ENCODE peak calls at places on chromosomes 11 and 22, in nine cellular contexts. E, P, V, N, C, A, D, T and B are unnamed samples.

GRCh38 chr11:18836415-18836814 is 44.8 kb upstream of the PTPN5 start:
- DNase-seq in C (no peak), D (no peak), E (no peak), N (no peak), V (no peak), T (no peak), P (no peak), A (no peak), B (no peak)

GRCh38 chr11:57260937-57261783 is 24.1 kb upstream of the APLNR start:
- DNase-seq in V (no peak), P (no peak), C (no peak), A (no peak), N (no peak), T (no peak), E (no peak), D (no peak), B (no peak)

GRCh38 chr22:48959496-48959895 is 868.2 kb downstream of the BRD1 start:
- DNase-seq in C (no peak), P (no peak), E (no peak), D (no peak), A (no peak), N (no peak), T (no peak), V (no peak), B (no peak)

GRCh38 chr22:17783317-17783716 is 9.0 kb upstream of the BID start:
- DNase-seq in P (no peak), A (no peak), C (no peak), D (no peak), E (no peak), T (no peak), N (no peak), V (no peak), B (no peak)

GRCh38 chr22:49090853-49091135 is 736.9 kb downstream of the BRD1 start:
- DNase-seq in P (no peak), D (no peak), T (no peak), E (no peak), C (no peak), N (no peak), A (no peak), V (no peak), B (no peak)

GRCh38 chr22:27377901-27378300 is 423.7 kb downstream of the MN1 start:
- DNase-seq in N (no peak), D (no peak), A (no peak), V (no peak), P (no peak), E (no peak), C (no peak), T (no peak), B (no peak)

GRCh38 chr22:39519681-39520053 is 695 bp upstream of the ATF4 start:
- DNase-seq in P (peak), C (no peak), T (no peak), N (peak), A (peak), V (no peak), E (peak), D (peak), B (no peak)

GRCh38 chr22:30390974-30391691 is 3.9 kb upstream of the RNF215 start:
- DNase-seq in A (peak), C (peak), V (peak), T (peak), P (peak), D (peak), N (peak), E (peak), B (no peak)

GRCh38 chr11:47553417-47553746 is 450 bp upstream of the CELF1 start:
- DNase-seq in A (no peak), T (no peak), E (no peak), N (no peak), P (no peak), C (no peak), D (no peak), V (no peak), B (no peak)

GRCh38 chr11:29438815-29439214 is 578.0 kb downstream of the KCNA4 start:
- DNase-seq in C (no peak), E (no peak), A (no peak), T (no peak), V (no peak), P (no peak), N (no peak), D (no peak), B (no peak)

GRCh38 chr22:30204742-30205111 is 41.8 kb downstream of the LIF start:
- DNase-seq in A (no peak), P (no peak), V (no peak), E (no peak), D (no peak), C (no peak), N (peak), T (no peak), B (no peak)

GRCh38 chr11:105553015-105553414 is 56.9 kb upstream of the GRIA4 start:
- DNase-seq in N (no peak), V (no peak), T (no peak), D (no peak), E (no peak), A (no peak), P (no peak), C (no peak), B (no peak)

GRCh38 chr11:62054484-62055121 is 69.2 kb upstream of the INCENP start:
- DNase-seq in N (no peak), D (peak), E (peak), P (peak), A (peak), C (peak), V (peak), T (no peak), B (no peak)

GRCh38 chr22:23094260-23094659 is 23.9 kb downstream of the GNAZ start:
- DNase-seq in D (no peak), C (no peak), T (no peak), N (peak), V (no peak), P (no peak), E (no peak), A (peak), B (no peak)

GRCh38 chr11:92865352-92865751 is 104.1 kb upstream of the MTNR1B start:
- DNase-seq in N (no peak), E (no peak), V (no peak), A (no peak), C (no peak), P (no peak), D (no peak), T (no peak), B (no peak)

GRCh38 chr22:45285431-45286058 is 796 bp downstream of the UPK3A start:
- DNase-seq in P (peak), T (no peak), V (no peak), A (no peak), C (no peak), N (no peak), D (no peak), E (no peak), B (no peak)

GRCh38 chr11:117771197-117771596 is 25.8 kb downstream of the DSCAML1 start:
- DNase-seq in T (no peak), A (no peak), N (no peak), C (no peak), V (no peak), D (no peak), E (no peak), P (no peak), B (no peak)

GRCh38 chr11:44527476-44527875 is 38.0 kb upstream of the CD82 start:
- DNase-seq in T (no peak), E (no peak), N (no peak), C (no peak), V (no peak), P (no peak), A (no peak), D (no peak), B (no peak)

GRCh38 chr11:100397401-100397800 is 289.7 kb upstream of the ARHGAP42 start:
- DNase-seq in T (no peak), V (no peak), D (no peak), A (no peak), C (no peak), E (no peak), P (no peak), N (no peak), B (no peak)

GRCh38 chr22:39090426-39091064 is 6.5 kb upstream of the APOBEC3H start:
- DNase-seq in D (no peak), V (no peak), N (no peak), T (no peak), E (no peak), C (no peak), P (no peak), A (no peak), B (no peak)

GRCh38 chr11:7749456-7749855 is 43.2 kb upstream of the OVCH2 start:
- DNase-seq in N (no peak), C (no peak), T (no peak), D (no peak), V (no peak), A (no peak), E (no peak), P (no peak), B (no peak)

GRCh38 chr11:122101625-122102291 is 14.3 kb downstream of the BLID start:
- DNase-seq in E (no peak), D (peak), A (no peak), T (no peak), C (no peak), N (peak), P (peak), V (no peak), B (no peak)

GRCh38 chr11:117796456-117797428 is at the start of gene DSCAML1:
- DNase-seq in D (no peak), N (peak), E (peak), A (peak), V (no peak), P (peak), C (no peak), T (no peak), B (no peak)

GRCh38 chr11:132318421-132319157 is 948.2 kb downstream of the NTM start:
- DNase-seq in D (no peak), V (no peak), C (no peak), P (no peak), E (no peak), T (no peak), A (no peak), N (no peak), B (no peak)

GRCh38 chr22:21044931-21045584 is 688 bp upstream of the LRRC74B start:
- DNase-seq in N (peak), C (no peak), D (no peak), E (no peak), V (no peak), T (no peak), P (peak), A (peak), B (peak)
- H3K4me3 ChIP-seq in N (peak), C (peak), D (no peak), E (peak), V (no peak), T (no peak), P (peak), A (no peak), B (no peak)

GRCh38 chr11:112526699-112527410 is 266.2 kb upstream of the PLET1 start:
- DNase-seq in N (no peak), C (no peak), A (no peak), T (no peak), D (no peak), V (no peak), P (no peak), E (no peak), B (no peak)

GRCh38 chr11:112523917-112524316 is 263.3 kb upstream of the PLET1 start:
- DNase-seq in D (no peak), E (no peak), P (no peak), T (no peak), V (no peak), N (no peak), C (no peak), A (no peak), B (no peak)

GRCh38 chr11:112525844-112526590 is 265.4 kb upstream of the PLET1 start:
- DNase-seq in V (no peak), N (no peak), A (no peak), C (no peak), P (no peak), T (no peak), D (no peak), E (no peak), B (no peak)

GRCh38 chr11:112524808-112525207 is 264.1 kb upstream of the PLET1 start:
- DNase-seq in D (no peak), E (no peak), C (no peak), N (no peak), T (no peak), P (no peak), A (no peak), V (no peak), B (no peak)

GRCh38 chr11:112525270-112525669 is 264.6 kb upstream of the PLET1 start:
- DNase-seq in E (no peak), A (no peak), N (no peak), D (no peak), V (no peak), C (no peak), P (no peak), T (no peak), B (peak)
- TF ChIP-seq REST in E (no peak), A (no peak), N (no peak), D (no peak), V (no peak), C (no peak), P (no peak), T (no peak), B (no peak)

GRCh38 chr11:87116185-87116584 is 78.5 kb downstream of the TMEM135 start:
- DNase-seq in T (no peak), P (no peak), E (no peak), V (no peak), D (no peak), N (peak), C (no peak), A (no peak), B (no peak)
- H3K4me3 ChIP-seq in T (no peak), P (no peak), E (no peak), V (no peak), D (no peak), N (no peak), C (no peak), A (no peak), B (no peak)

DNA sequence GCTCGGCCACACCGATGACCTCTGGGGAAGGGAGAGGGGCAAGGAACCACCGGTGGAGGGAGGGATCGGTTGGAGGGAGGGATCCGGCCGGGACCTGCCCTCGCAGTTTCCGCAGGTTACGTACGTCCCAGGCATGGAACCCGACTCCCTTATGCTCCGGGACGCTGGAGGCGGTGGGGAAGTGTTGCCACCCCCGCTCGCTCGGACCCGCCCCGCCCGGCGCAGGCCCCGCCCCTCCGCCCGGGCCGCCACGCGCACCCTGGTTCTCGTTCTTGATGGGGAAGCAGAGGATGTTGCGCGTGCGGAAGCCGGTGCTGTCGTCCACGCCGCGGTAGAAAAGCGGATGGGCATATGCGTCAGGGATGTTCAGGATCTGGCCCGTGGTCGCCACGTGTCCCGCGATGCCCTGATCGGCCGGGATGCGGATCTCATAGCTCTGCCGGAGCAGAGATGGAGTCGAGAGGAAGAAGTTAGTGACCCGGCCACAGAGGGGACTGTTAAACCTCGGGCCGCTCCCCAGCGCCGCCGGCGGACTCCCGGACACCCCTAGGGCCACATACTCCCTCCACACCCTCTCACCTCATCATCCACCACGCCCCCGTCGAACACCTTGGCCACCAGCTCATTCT is 89.8 kb downstream of the PDE2A start:
- DNase-seq in C (no peak), A (peak), E (no peak), D (no peak), N (no peak), P (peak), V (no peak), T (no peak), B (peak)
- TF ChIP-seq REST in C (no peak), A (no peak), E (no peak), D (no peak), N (no peak), P (no peak), V (no peak), T (no peak), B (no peak)

DNA sequence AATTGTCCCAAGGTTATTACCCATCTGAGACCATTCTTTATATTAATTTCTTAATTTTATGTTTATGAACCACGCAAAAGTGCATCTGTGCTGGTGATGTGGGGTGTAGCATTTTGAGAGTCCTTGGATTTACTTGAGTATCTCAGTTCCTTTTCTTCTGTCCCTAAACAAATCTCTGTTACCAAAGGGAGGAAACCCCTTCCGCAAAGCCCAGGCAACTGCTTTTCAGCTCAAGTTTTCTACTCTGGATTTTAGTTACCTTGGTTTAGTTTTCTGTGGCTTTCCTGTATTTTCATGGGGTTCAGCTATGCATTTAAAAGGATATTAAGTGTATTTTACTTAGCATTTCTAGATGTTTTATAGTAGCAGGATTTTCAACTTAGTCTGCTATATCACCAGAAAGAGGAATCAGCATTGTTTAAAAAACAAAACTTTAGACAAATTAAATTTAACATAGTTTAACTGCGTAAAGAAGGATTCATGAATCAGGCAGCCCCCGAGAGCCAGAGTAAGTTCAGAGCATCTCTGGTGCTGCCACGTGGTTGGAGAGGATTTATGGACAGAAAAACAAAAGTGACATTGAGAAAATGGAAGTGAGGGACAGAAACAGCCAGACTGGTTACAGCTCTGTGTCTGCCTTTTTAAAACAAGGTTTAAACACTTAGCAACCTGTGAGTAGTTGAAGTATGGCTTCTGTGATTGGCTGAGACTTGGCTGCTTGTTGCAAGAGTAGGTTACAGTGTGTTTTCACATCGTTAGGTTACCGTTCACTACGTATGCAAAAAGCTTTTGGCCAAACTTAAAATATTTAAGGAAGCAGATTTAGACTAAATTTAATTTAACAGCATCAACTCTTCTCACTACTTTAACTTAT is 9.6 kb downstream of the ADM start:
- DNase-seq in P (peak), T (peak), E (no peak), C (no peak), A (peak), N (no peak), V (no peak), D (peak), B (peak)
- H3K4me3 ChIP-seq in P (no peak), T (no peak), E (no peak), C (peak), A (no peak), N (no peak), V (no peak), D (peak), B (no peak)

DNA sequence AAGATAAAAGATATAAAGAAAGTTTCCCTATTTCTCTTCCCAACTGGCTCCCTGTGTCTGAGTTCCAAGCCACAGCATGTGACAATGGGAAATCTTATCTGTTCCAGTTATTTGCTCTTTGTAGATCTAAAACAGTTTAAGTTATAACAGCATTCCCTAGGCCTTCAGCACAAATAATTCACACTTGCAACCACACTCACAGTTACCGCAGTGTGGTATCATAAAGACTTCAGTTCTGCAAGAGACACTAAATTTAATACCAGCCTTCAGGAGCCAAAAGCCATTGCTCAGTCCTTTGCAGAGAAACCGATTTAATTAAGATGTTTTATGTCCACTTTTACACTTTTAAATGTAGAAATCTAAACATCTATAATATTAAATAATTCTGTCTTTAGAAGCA is 300.1 kb upstream of the DDI1 start:
- DNase-seq in P (no peak), V (no peak), T (no peak), N (no peak), E (no peak), D (no peak), C (no peak), A (no peak), B (no peak)
- TF ChIP-seq REST in P (no peak), V (no peak), T (no peak), N (no peak), E (no peak), D (no peak), C (no peak), A (no peak), B (no peak)

DNA sequence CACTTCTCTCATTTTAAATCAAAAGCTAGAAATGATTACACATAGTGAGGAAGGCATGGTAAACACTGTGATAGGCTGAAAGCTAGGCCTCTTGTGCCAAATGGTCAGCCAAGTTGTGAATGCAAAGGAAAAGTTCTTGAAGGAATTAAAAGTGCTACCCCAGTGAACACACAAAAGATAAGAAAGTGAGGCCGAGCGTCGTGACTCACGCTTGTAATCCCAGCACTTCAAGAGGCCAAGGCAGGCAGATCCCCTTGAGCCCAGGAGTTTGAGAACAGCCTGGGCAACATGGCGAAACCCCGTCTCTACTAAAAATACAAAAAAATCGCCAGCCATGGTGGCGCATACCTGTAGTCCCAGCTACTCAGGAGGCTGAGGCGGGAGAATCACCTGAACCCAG is 6.3 kb upstream of the B4GAT1 start:
- DNase-seq in N (no peak), C (no peak), V (no peak), P (no peak), A (no peak), T (no peak), D (no peak), E (no peak), B (no peak)
- H3K4me3 ChIP-seq in N (no peak), C (no peak), V (no peak), P (no peak), A (no peak), T (no peak), D (no peak), E (no peak), B (no peak)